ENCODE peak calls at places on chromosomes 11 and 22, in seven cellular contexts. One of them, this sample, is unnamed.

GRCh38 chr22:24483966-24484545 is 11.1 kb upstream of the UPB1 start:
- DNase-seq in transverse colon: no peak
- DNase-seq in GM12878: no peak
- DNase-seq in sigmoid colon: no peak
- DNase-seq in HepG2: no peak
- DNase-seq in tibial nerve: no peak
- DNase-seq in esophagus muscularis mucosa: no peak
- DNase-seq in this sample: no peak

GRCh38 chr11:36657610-36658225 is 59.7 kb upstream of the RAG2 start:
- DNase-seq in transverse colon: no peak
- DNase-seq in GM12878: no peak
- DNase-seq in sigmoid colon: no peak
- DNase-seq in HepG2: no peak
- DNase-seq in tibial nerve: no peak
- DNase-seq in esophagus muscularis mucosa: no peak
- DNase-seq in this sample: no peak

GRCh38 chr22:28889625-28890024 is 6.3 kb downstream of the ZNRF3 start:
- DNase-seq in transverse colon: no peak
- DNase-seq in GM12878: no peak
- DNase-seq in sigmoid colon: peak; percentile 8
- DNase-seq in HepG2: no peak
- DNase-seq in tibial nerve: no peak
- DNase-seq in esophagus muscularis mucosa: no peak
- DNase-seq in this sample: no peak

GRCh38 chr11:126354631-126355323 is 709 bp upstream of the ST3GAL4 start:
- DNase-seq in transverse colon: no peak
- DNase-seq in GM12878: no peak
- DNase-seq in sigmoid colon: peak; percentile 53
- DNase-seq in HepG2: no peak
- DNase-seq in tibial nerve: no peak
- DNase-seq in esophagus muscularis mucosa: no peak
- DNase-seq in this sample: peak; percentile 44

GRCh38 chr11:72943664-72944063 is 129.5 kb downstream of the ATG16L2 start:
- DNase-seq in transverse colon: no peak
- DNase-seq in GM12878: no peak
- DNase-seq in sigmoid colon: no peak
- DNase-seq in HepG2: no peak
- DNase-seq in tibial nerve: no peak
- DNase-seq in esophagus muscularis mucosa: no peak
- DNase-seq in this sample: no peak

GRCh38 chr11:126420730-126421083 is 65.2 kb downstream of the ST3GAL4 start:
- DNase-seq in transverse colon: no peak
- DNase-seq in GM12878: no peak
- DNase-seq in sigmoid colon: no peak
- DNase-seq in HepG2: no peak
- DNase-seq in tibial nerve: no peak
- DNase-seq in esophagus muscularis mucosa: no peak
- DNase-seq in this sample: no peak

GRCh38 chr11:72848846-72849466 is 34.7 kb downstream of the ATG16L2 start:
- DNase-seq in transverse colon: no peak
- DNase-seq in GM12878: no peak
- DNase-seq in sigmoid colon: no peak
- DNase-seq in HepG2: peak; percentile 29
- DNase-seq in tibial nerve: peak; percentile 64
- DNase-seq in esophagus muscularis mucosa: no peak
- DNase-seq in this sample: no peak

GRCh38 chr11:71332046-71332445 is 79.7 kb upstream of the SHANK2 start:
- DNase-seq in transverse colon: no peak
- DNase-seq in GM12878: no peak
- DNase-seq in sigmoid colon: peak; percentile 50
- DNase-seq in HepG2: no peak
- DNase-seq in tibial nerve: no peak
- DNase-seq in esophagus muscularis mucosa: no peak
- DNase-seq in this sample: no peak

GRCh38 chr11:61516675-61517516 is 8.3 kb downstream of the LRRC10B start:
- DNase-seq in transverse colon: no peak
- DNase-seq in GM12878: no peak
- DNase-seq in sigmoid colon: no peak
- DNase-seq in HepG2: peak; percentile 8
- DNase-seq in tibial nerve: peak; percentile 44
- DNase-seq in esophagus muscularis mucosa: no peak
- DNase-seq in this sample: no peak

GRCh38 chr11:10688401-10688800 is 5.2 kb downstream of the IRAG1 start:
- DNase-seq in transverse colon: no peak
- DNase-seq in GM12878: no peak
- DNase-seq in sigmoid colon: no peak
- DNase-seq in HepG2: no peak
- DNase-seq in tibial nerve: no peak
- DNase-seq in esophagus muscularis mucosa: no peak
- DNase-seq in this sample: no peak

GRCh38 chr11:20474951-20475517 is 87.5 kb downstream of the PRMT3 start:
- DNase-seq in transverse colon: no peak
- DNase-seq in GM12878: peak; percentile 19
- DNase-seq in sigmoid colon: no peak
- DNase-seq in HepG2: no peak
- DNase-seq in tibial nerve: no peak
- DNase-seq in esophagus muscularis mucosa: no peak
- DNase-seq in this sample: no peak

GRCh38 chr22:29148036-29148435 is 57.7 kb upstream of the EMID1 start:
- DNase-seq in transverse colon: no peak
- DNase-seq in GM12878: no peak
- DNase-seq in sigmoid colon: peak; percentile 43
- DNase-seq in HepG2: no peak
- DNase-seq in tibial nerve: no peak
- DNase-seq in esophagus muscularis mucosa: no peak
- DNase-seq in this sample: peak; percentile 21

GRCh38 chr11:82858556-82859091 is 41.6 kb downstream of the PRCP start:
- DNase-seq in transverse colon: no peak
- DNase-seq in GM12878: no peak
- DNase-seq in sigmoid colon: no peak
- DNase-seq in HepG2: no peak
- DNase-seq in tibial nerve: no peak
- DNase-seq in esophagus muscularis mucosa: no peak
- DNase-seq in this sample: no peak

GRCh38 chr11:110078923-110079544 is 14.2 kb upstream of the ZC3H12C start:
- DNase-seq in transverse colon: no peak
- DNase-seq in GM12878: no peak
- DNase-seq in sigmoid colon: no peak
- DNase-seq in HepG2: no peak
- DNase-seq in tibial nerve: no peak
- DNase-seq in esophagus muscularis mucosa: no peak
- DNase-seq in this sample: no peak

GRCh38 chr11:34238533-34238932 is 119.3 kb downstream of the ABTB2 start:
- DNase-seq in transverse colon: no peak
- DNase-seq in GM12878: no peak
- DNase-seq in sigmoid colon: no peak
- DNase-seq in HepG2: no peak
- DNase-seq in tibial nerve: no peak
- DNase-seq in esophagus muscularis mucosa: no peak
- DNase-seq in this sample: no peak

GRCh38 chr11:46256540-46257001 is 20.9 kb upstream of the CREB3L1 start:
- DNase-seq in transverse colon: no peak
- DNase-seq in GM12878: no peak
- DNase-seq in sigmoid colon: no peak
- DNase-seq in HepG2: no peak
- DNase-seq in tibial nerve: no peak
- DNase-seq in esophagus muscularis mucosa: no peak
- DNase-seq in this sample: no peak

GRCh38 chr22:45548991-45549736 is 46.5 kb downstream of the FBLN1 start:
- DNase-seq in transverse colon: peak; percentile 54
- DNase-seq in GM12878: no peak
- DNase-seq in sigmoid colon: peak; percentile 94
- DNase-seq in HepG2: no peak
- DNase-seq in tibial nerve: peak; percentile 40
- DNase-seq in esophagus muscularis mucosa: peak; percentile 96
- DNase-seq in this sample: peak; percentile 71

DNA sequence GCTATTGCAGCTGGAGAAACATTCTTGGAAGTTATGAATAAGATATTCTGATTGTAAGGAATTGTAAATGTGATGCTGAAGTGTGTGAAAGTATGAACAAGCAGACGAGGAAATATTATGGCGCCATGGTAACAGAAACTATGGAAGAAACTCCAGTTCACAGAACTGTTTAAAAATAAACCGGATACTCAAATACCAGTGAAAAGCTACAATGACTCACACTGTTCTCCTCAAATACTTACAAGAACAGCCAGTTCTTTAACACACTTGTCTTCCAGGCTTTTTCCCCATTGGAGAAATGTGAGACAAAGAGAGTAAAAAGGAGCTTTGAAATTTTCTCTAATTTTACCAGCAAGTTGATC is 76.7 kb upstream of the ARFGAP3 start:
- DNase-seq in transverse colon: no peak
- DNase-seq in GM12878: no peak
- DNase-seq in sigmoid colon: no peak
- DNase-seq in HepG2: peak; percentile 33
- DNase-seq in tibial nerve: peak; percentile 42
- DNase-seq in esophagus muscularis mucosa: no peak
- DNase-seq in this sample: no peak
- TF ChIP-seq EP300 in transverse colon: peak; percentile 69
- TF ChIP-seq EP300 in GM12878: no peak
- TF ChIP-seq EP300 in sigmoid colon: peak; percentile 73
- TF ChIP-seq EP300 in HepG2: no peak
- TF ChIP-seq EP300 in tibial nerve: peak; percentile 77
- TF ChIP-seq EP300 in esophagus muscularis mucosa: no peak
- TF ChIP-seq EP300 in this sample: no peak

GRCh38 chr22:38941488-38941987 is 15.9 kb upstream of the APOBEC3A start:
- DNase-seq in transverse colon: no peak
- DNase-seq in GM12878: peak; percentile 88
- DNase-seq in sigmoid colon: no peak
- DNase-seq in HepG2: no peak
- DNase-seq in tibial nerve: peak; percentile 20
- DNase-seq in esophagus muscularis mucosa: no peak
- DNase-seq in this sample: no peak
- TF ChIP-seq EP300 in transverse colon: no peak
- TF ChIP-seq EP300 in GM12878: peak; percentile 61
- TF ChIP-seq EP300 in sigmoid colon: no peak
- TF ChIP-seq EP300 in HepG2: no peak
- TF ChIP-seq EP300 in tibial nerve: no peak
- TF ChIP-seq EP300 in esophagus muscularis mucosa: no peak
- TF ChIP-seq EP300 in this sample: no peak

DNA sequence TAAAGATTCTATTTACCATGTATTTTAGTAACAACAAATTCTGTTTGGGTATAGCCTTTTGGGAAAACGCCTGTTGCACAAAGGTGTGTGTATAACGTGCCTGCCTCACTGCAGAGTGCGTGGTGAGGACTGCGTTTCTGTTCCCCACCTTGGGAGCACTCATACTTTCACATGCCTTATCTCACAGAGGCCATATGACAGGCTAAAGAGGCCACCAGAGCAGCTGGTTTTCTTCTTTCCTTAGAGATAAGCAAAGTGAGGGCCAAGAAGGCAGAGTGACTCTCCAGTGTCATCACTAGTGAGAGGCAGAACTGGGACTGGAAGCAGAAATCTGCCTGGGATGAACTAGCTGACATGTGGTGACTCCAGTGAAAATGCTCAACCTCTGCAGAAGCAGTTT is 369.2 kb upstream of the NARS2 start:
- DNase-seq in transverse colon: no peak
- DNase-seq in GM12878: no peak
- DNase-seq in sigmoid colon: no peak
- DNase-seq in HepG2: no peak
- DNase-seq in tibial nerve: no peak
- DNase-seq in esophagus muscularis mucosa: no peak
- DNase-seq in this sample: no peak
- TF ChIP-seq EP300 in transverse colon: no peak
- TF ChIP-seq EP300 in GM12878: no peak
- TF ChIP-seq EP300 in sigmoid colon: no peak
- TF ChIP-seq EP300 in HepG2: no peak
- TF ChIP-seq EP300 in tibial nerve: no peak
- TF ChIP-seq EP300 in esophagus muscularis mucosa: no peak
- TF ChIP-seq EP300 in this sample: no peak

DNA sequence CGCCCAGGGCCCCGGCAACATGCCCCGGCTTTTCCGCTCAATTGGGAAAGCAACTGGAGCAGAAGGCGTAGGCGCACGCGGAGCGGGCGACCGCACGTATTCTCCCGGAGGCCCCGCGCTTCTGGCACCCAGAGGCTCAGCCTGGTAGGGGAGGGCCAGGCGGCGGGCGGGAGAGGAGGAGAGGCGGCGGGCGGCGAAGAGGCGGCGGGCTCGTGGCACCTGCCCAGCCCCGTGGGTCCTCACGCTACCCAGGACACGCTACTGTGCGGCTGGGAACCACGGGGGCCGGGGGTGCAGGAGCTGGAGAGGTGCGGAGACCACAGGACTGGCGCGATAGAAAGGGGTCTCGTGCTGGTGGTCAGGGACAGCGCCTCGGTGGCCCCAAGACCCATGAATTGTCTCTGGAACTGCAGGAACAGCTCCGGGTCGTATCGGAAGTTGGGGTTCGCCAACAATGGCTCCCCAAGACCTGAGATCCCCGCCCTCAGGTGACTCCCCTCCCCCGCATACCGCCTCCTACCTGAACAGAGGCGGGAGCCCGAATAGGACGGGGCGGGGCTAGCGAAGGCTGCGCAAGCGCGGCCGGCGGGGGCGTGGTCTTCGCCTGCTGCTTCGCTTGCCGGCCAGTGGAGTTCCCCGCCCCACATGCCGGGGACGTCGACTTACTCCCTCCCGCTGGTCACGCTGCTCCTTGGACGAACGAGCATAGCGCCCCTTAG is at the start of gene SLC37A4:
- DNase-seq in transverse colon: peak; percentile 100
- DNase-seq in GM12878: peak; percentile 94
- DNase-seq in sigmoid colon: peak; percentile 99
- DNase-seq in HepG2: peak; percentile 95
- DNase-seq in tibial nerve: peak; percentile 94
- DNase-seq in esophagus muscularis mucosa: peak; percentile 99
- DNase-seq in this sample: peak; percentile 96
- TF ChIP-seq EP300 in transverse colon: no peak
- TF ChIP-seq EP300 in GM12878: no peak
- TF ChIP-seq EP300 in sigmoid colon: no peak
- TF ChIP-seq EP300 in HepG2: no peak
- TF ChIP-seq EP300 in tibial nerve: peak; percentile 90
- TF ChIP-seq EP300 in esophagus muscularis mucosa: no peak
- TF ChIP-seq EP300 in this sample: no peak

GRCh38 chr22:35818897-35819296 is 101.2 kb downstream of the APOL5 start:
- DNase-seq in transverse colon: no peak
- DNase-seq in GM12878: no peak
- DNase-seq in sigmoid colon: no peak
- DNase-seq in HepG2: no peak
- DNase-seq in tibial nerve: no peak
- DNase-seq in esophagus muscularis mucosa: no peak
- DNase-seq in this sample: no peak
- TF ChIP-seq EP300 in transverse colon: no peak
- TF ChIP-seq EP300 in GM12878: no peak
- TF ChIP-seq EP300 in sigmoid colon: no peak
- TF ChIP-seq EP300 in HepG2: no peak
- TF ChIP-seq EP300 in tibial nerve: no peak
- TF ChIP-seq EP300 in esophagus muscularis mucosa: no peak
- TF ChIP-seq EP300 in this sample: no peak